ENCODE peak calls at places on chromosomes 16 and 17, in eight cellular contexts. One of them, this sample, is unnamed.

GRCh38 chr16:67517661-67518423 is 10.8 kb upstream of the RIPOR1 start:
- DNase-seq in activated naive CD8-positive, alpha-beta T cell treated with anti-CD3 and anti-CD28 coated beads for 36 hours: no peak
- DNase-seq in mucosa of gallbladder: no peak
- DNase-seq in stimulated activated CD8-positive, alpha-beta memory T cell treated with anti-CD3 and anti-CD28 coated beads, Interleukin-4, amount 100 ng/mL, for 1 hour: no peak
- DNase-seq in CD8-positive, alpha-beta T cell: no peak
- DNase-seq in head of caudate nucleus: no peak
- DNase-seq in fibroblast of lung: no peak
- DNase-seq in amniotic stem cell: no peak
- DNase-seq in this sample: no peak

GRCh38 chr17:1905190-1905919 is 75.5 kb downstream of the RPA1 start:
- DNase-seq in activated naive CD8-positive, alpha-beta T cell treated with anti-CD3 and anti-CD28 coated beads for 36 hours: no peak
- DNase-seq in mucosa of gallbladder: no peak
- DNase-seq in stimulated activated CD8-positive, alpha-beta memory T cell treated with anti-CD3 and anti-CD28 coated beads, Interleukin-4, amount 100 ng/mL, for 1 hour: no peak
- DNase-seq in CD8-positive, alpha-beta T cell: no peak
- DNase-seq in head of caudate nucleus: peak
- DNase-seq in fibroblast of lung: peak
- DNase-seq in amniotic stem cell: no peak
- DNase-seq in this sample: no peak

GRCh38 chr17:7355053-7355452 is at the start of gene TMEM95:
- DNase-seq in activated naive CD8-positive, alpha-beta T cell treated with anti-CD3 and anti-CD28 coated beads for 36 hours: no peak
- DNase-seq in mucosa of gallbladder: peak
- DNase-seq in stimulated activated CD8-positive, alpha-beta memory T cell treated with anti-CD3 and anti-CD28 coated beads, Interleukin-4, amount 100 ng/mL, for 1 hour: no peak
- DNase-seq in CD8-positive, alpha-beta T cell: no peak
- DNase-seq in head of caudate nucleus: peak
- DNase-seq in fibroblast of lung: no peak
- DNase-seq in amniotic stem cell: no peak
- DNase-seq in this sample: no peak

GRCh38 chr17:77948690-77949114 is 9.8 kb upstream of the TNRC6C start:
- DNase-seq in activated naive CD8-positive, alpha-beta T cell treated with anti-CD3 and anti-CD28 coated beads for 36 hours: no peak
- DNase-seq in mucosa of gallbladder: no peak
- DNase-seq in stimulated activated CD8-positive, alpha-beta memory T cell treated with anti-CD3 and anti-CD28 coated beads, Interleukin-4, amount 100 ng/mL, for 1 hour: no peak
- DNase-seq in CD8-positive, alpha-beta T cell: no peak
- DNase-seq in head of caudate nucleus: peak
- DNase-seq in fibroblast of lung: peak
- DNase-seq in amniotic stem cell: peak
- DNase-seq in this sample: peak

GRCh38 chr16:57634171-57634570 is 5.7 kb downstream of the ADGRG1 start:
- DNase-seq in activated naive CD8-positive, alpha-beta T cell treated with anti-CD3 and anti-CD28 coated beads for 36 hours: no peak
- DNase-seq in mucosa of gallbladder: no peak
- DNase-seq in stimulated activated CD8-positive, alpha-beta memory T cell treated with anti-CD3 and anti-CD28 coated beads, Interleukin-4, amount 100 ng/mL, for 1 hour: no peak
- DNase-seq in CD8-positive, alpha-beta T cell: no peak
- DNase-seq in head of caudate nucleus: no peak
- DNase-seq in fibroblast of lung: no peak
- DNase-seq in amniotic stem cell: no peak
- DNase-seq in this sample: no peak

GRCh38 chr16:84788968-84789371 is 30.8 kb upstream of the CRISPLD2 start:
- DNase-seq in activated naive CD8-positive, alpha-beta T cell treated with anti-CD3 and anti-CD28 coated beads for 36 hours: no peak
- DNase-seq in mucosa of gallbladder: no peak
- DNase-seq in stimulated activated CD8-positive, alpha-beta memory T cell treated with anti-CD3 and anti-CD28 coated beads, Interleukin-4, amount 100 ng/mL, for 1 hour: no peak
- DNase-seq in CD8-positive, alpha-beta T cell: no peak
- DNase-seq in head of caudate nucleus: no peak
- DNase-seq in fibroblast of lung: no peak
- DNase-seq in amniotic stem cell: peak
- DNase-seq in this sample: no peak

GRCh38 chr16:54505479-54506247 is 219.1 kb upstream of the IRX3 start:
- DNase-seq in activated naive CD8-positive, alpha-beta T cell treated with anti-CD3 and anti-CD28 coated beads for 36 hours: no peak
- DNase-seq in mucosa of gallbladder: no peak
- DNase-seq in stimulated activated CD8-positive, alpha-beta memory T cell treated with anti-CD3 and anti-CD28 coated beads, Interleukin-4, amount 100 ng/mL, for 1 hour: no peak
- DNase-seq in CD8-positive, alpha-beta T cell: no peak
- DNase-seq in head of caudate nucleus: no peak
- DNase-seq in fibroblast of lung: no peak
- DNase-seq in amniotic stem cell: no peak
- DNase-seq in this sample: no peak

GRCh38 chr16:67858448-67858993 is 11.0 kb upstream of the CENPT start:
- DNase-seq in activated naive CD8-positive, alpha-beta T cell treated with anti-CD3 and anti-CD28 coated beads for 36 hours: no peak
- DNase-seq in mucosa of gallbladder: no peak
- DNase-seq in stimulated activated CD8-positive, alpha-beta memory T cell treated with anti-CD3 and anti-CD28 coated beads, Interleukin-4, amount 100 ng/mL, for 1 hour: no peak
- DNase-seq in CD8-positive, alpha-beta T cell: no peak
- DNase-seq in head of caudate nucleus: no peak
- DNase-seq in fibroblast of lung: no peak
- DNase-seq in amniotic stem cell: no peak
- DNase-seq in this sample: no peak

GRCh38 chr16:49282690-49283375 is 1.2 kb upstream of the CBLN1 start:
- DNase-seq in activated naive CD8-positive, alpha-beta T cell treated with anti-CD3 and anti-CD28 coated beads for 36 hours: no peak
- DNase-seq in mucosa of gallbladder: no peak
- DNase-seq in stimulated activated CD8-positive, alpha-beta memory T cell treated with anti-CD3 and anti-CD28 coated beads, Interleukin-4, amount 100 ng/mL, for 1 hour: no peak
- DNase-seq in CD8-positive, alpha-beta T cell: no peak
- DNase-seq in head of caudate nucleus: no peak
- DNase-seq in fibroblast of lung: no peak
- DNase-seq in amniotic stem cell: no peak
- DNase-seq in this sample: no peak

GRCh38 chr17:48915459-48916282 is 7.5 kb downstream of the UBE2Z start:
- DNase-seq in activated naive CD8-positive, alpha-beta T cell treated with anti-CD3 and anti-CD28 coated beads for 36 hours: peak
- DNase-seq in mucosa of gallbladder: no peak
- DNase-seq in stimulated activated CD8-positive, alpha-beta memory T cell treated with anti-CD3 and anti-CD28 coated beads, Interleukin-4, amount 100 ng/mL, for 1 hour: no peak
- DNase-seq in CD8-positive, alpha-beta T cell: peak
- DNase-seq in head of caudate nucleus: no peak
- DNase-seq in fibroblast of lung: peak
- DNase-seq in amniotic stem cell: peak
- DNase-seq in this sample: peak

GRCh38 chr17:81701288-81702071 is 1.7 kb upstream of the MRPL12 start:
- DNase-seq in activated naive CD8-positive, alpha-beta T cell treated with anti-CD3 and anti-CD28 coated beads for 36 hours: no peak
- DNase-seq in mucosa of gallbladder: no peak
- DNase-seq in stimulated activated CD8-positive, alpha-beta memory T cell treated with anti-CD3 and anti-CD28 coated beads, Interleukin-4, amount 100 ng/mL, for 1 hour: no peak
- DNase-seq in CD8-positive, alpha-beta T cell: peak
- DNase-seq in head of caudate nucleus: no peak
- DNase-seq in fibroblast of lung: no peak
- DNase-seq in amniotic stem cell: no peak
- DNase-seq in this sample: peak

GRCh38 chr17:41547378-41547841 is 19.3 kb upstream of the KRT19 start:
- DNase-seq in activated naive CD8-positive, alpha-beta T cell treated with anti-CD3 and anti-CD28 coated beads for 36 hours: no peak
- DNase-seq in mucosa of gallbladder: no peak
- DNase-seq in stimulated activated CD8-positive, alpha-beta memory T cell treated with anti-CD3 and anti-CD28 coated beads, Interleukin-4, amount 100 ng/mL, for 1 hour: no peak
- DNase-seq in CD8-positive, alpha-beta T cell: no peak
- DNase-seq in head of caudate nucleus: no peak
- DNase-seq in fibroblast of lung: peak
- DNase-seq in amniotic stem cell: no peak
- DNase-seq in this sample: no peak

GRCh38 chr17:71632328-71632727 is 488.5 kb upstream of the SOX9 start:
- DNase-seq in activated naive CD8-positive, alpha-beta T cell treated with anti-CD3 and anti-CD28 coated beads for 36 hours: no peak
- DNase-seq in mucosa of gallbladder: no peak
- DNase-seq in stimulated activated CD8-positive, alpha-beta memory T cell treated with anti-CD3 and anti-CD28 coated beads, Interleukin-4, amount 100 ng/mL, for 1 hour: no peak
- DNase-seq in CD8-positive, alpha-beta T cell: no peak
- DNase-seq in head of caudate nucleus: no peak
- DNase-seq in fibroblast of lung: peak
- DNase-seq in amniotic stem cell: no peak
- DNase-seq in this sample: peak

GRCh38 chr16:71537643-71538042 is 11.4 kb downstream of the CHST4 start:
- DNase-seq in activated naive CD8-positive, alpha-beta T cell treated with anti-CD3 and anti-CD28 coated beads for 36 hours: peak
- DNase-seq in mucosa of gallbladder: peak
- DNase-seq in stimulated activated CD8-positive, alpha-beta memory T cell treated with anti-CD3 and anti-CD28 coated beads, Interleukin-4, amount 100 ng/mL, for 1 hour: no peak
- DNase-seq in CD8-positive, alpha-beta T cell: no peak
- DNase-seq in head of caudate nucleus: peak
- DNase-seq in fibroblast of lung: peak
- DNase-seq in amniotic stem cell: no peak
- DNase-seq in this sample: no peak

GRCh38 chr16:72434159-72434558 is 262.2 kb upstream of the PMFBP1 start:
- DNase-seq in activated naive CD8-positive, alpha-beta T cell treated with anti-CD3 and anti-CD28 coated beads for 36 hours: no peak
- DNase-seq in mucosa of gallbladder: no peak
- DNase-seq in stimulated activated CD8-positive, alpha-beta memory T cell treated with anti-CD3 and anti-CD28 coated beads, Interleukin-4, amount 100 ng/mL, for 1 hour: no peak
- DNase-seq in CD8-positive, alpha-beta T cell: no peak
- DNase-seq in head of caudate nucleus: no peak
- DNase-seq in fibroblast of lung: peak
- DNase-seq in amniotic stem cell: no peak
- DNase-seq in this sample: peak

GRCh38 chr17:28675980-28676379 is 14.0 kb downstream of the SUPT6H start:
- DNase-seq in activated naive CD8-positive, alpha-beta T cell treated with anti-CD3 and anti-CD28 coated beads for 36 hours: no peak
- DNase-seq in mucosa of gallbladder: no peak
- DNase-seq in stimulated activated CD8-positive, alpha-beta memory T cell treated with anti-CD3 and anti-CD28 coated beads, Interleukin-4, amount 100 ng/mL, for 1 hour: no peak
- DNase-seq in CD8-positive, alpha-beta T cell: no peak
- DNase-seq in head of caudate nucleus: no peak
- DNase-seq in fibroblast of lung: no peak
- DNase-seq in amniotic stem cell: no peak
- DNase-seq in this sample: no peak

GRCh38 chr17:78347453-78347852 is 12.4 kb downstream of the SOCS3 start:
- DNase-seq in activated naive CD8-positive, alpha-beta T cell treated with anti-CD3 and anti-CD28 coated beads for 36 hours: no peak
- DNase-seq in mucosa of gallbladder: no peak
- DNase-seq in stimulated activated CD8-positive, alpha-beta memory T cell treated with anti-CD3 and anti-CD28 coated beads, Interleukin-4, amount 100 ng/mL, for 1 hour: no peak
- DNase-seq in CD8-positive, alpha-beta T cell: no peak
- DNase-seq in head of caudate nucleus: no peak
- DNase-seq in fibroblast of lung: no peak
- DNase-seq in amniotic stem cell: no peak
- DNase-seq in this sample: no peak

This sample was measured in SJSA1.